ENCODE peak calls at places on chromosome 7, in four cellular contexts. Y is GM13976, P is LNCaP clone FGC, O is epithelial cell of proximal tubule. U is an unnamed sample.

GRCh38 chr7:38429057-38429456 is 155.6 kb upstream of the TARP start:
- DNase-seq in O (no peak), Y (no peak), P (no peak), U (no peak)

GRCh38 chr7:116687801-116688201 is 15.8 kb downstream of the MET start:
- DNase-seq in Y (no peak), O (peak), P (no peak), U (no peak)

GRCh38 chr7:255721-256361 is 34.1 kb upstream of the FOXL3 start:
- DNase-seq in Y (no peak), O (no peak), P (no peak), U (no peak)

GRCh38 chr7:6026011-6026819 is 5.0 kb upstream of the ANKRD61 start:
- DNase-seq in P (no peak), O (no peak), Y (peak), U (no peak)

GRCh38 chr7:77887567-77887966 is 89.0 kb downstream of the PHTF2 start:
- DNase-seq in Y (no peak), O (peak), P (no peak), U (peak)

GRCh38 chr7:92020636-92021035 is 80.0 kb downstream of the AKAP9 start:
- DNase-seq in O (peak), P (no peak), Y (no peak), U (no peak)

GRCh38 chr7:102044984-102045673 is 227.7 kb downstream of the CUX1 start:
- DNase-seq in Y (no peak), P (no peak), O (no peak), U (no peak)

GRCh38 chr7:142185069-142185468 is 72.8 kb downstream of the PRSS58 start:
- DNase-seq in P (no peak), O (no peak), Y (no peak), U (no peak)

GRCh38 chr7:47149971-47150370 is 431.9 kb downstream of the TNS3 start:
- DNase-seq in O (no peak), P (no peak), Y (no peak), U (no peak)

GRCh38 chr7:108385834-108386422 is 70.3 kb downstream of the NRCAM start:
- DNase-seq in P (no peak), Y (no peak), O (no peak), U (no peak)

GRCh38 chr7:134047675-134048074 is 79.5 kb upstream of the LRGUK start:
- DNase-seq in P (no peak), O (no peak), Y (no peak), U (no peak)

GRCh38 chr7:129308047-129308446 is 83.2 kb downstream of the AHCYL2 start:
- DNase-seq in O (no peak), Y (no peak), P (no peak), U (peak)

GRCh38 chr7:127809285-127809702 is 157.3 kb downstream of the SND1 start:
- DNase-seq in O (peak), P (no peak), Y (no peak), U (peak)

GRCh38 chr7:52143219-52143618 is 826.6 kb upstream of the COBL start:
- DNase-seq in Y (no peak), O (no peak), P (no peak), U (no peak)

GRCh38 chr7:71245038-71245437 is 113.1 kb downstream of the GALNT17 start:
- DNase-seq in O (no peak), Y (no peak), P (no peak), U (no peak)

GRCh38 chr7:78038465-78039080 is 240.0 kb downstream of the PHTF2 start:
- DNase-seq in P (no peak), O (no peak), Y (no peak), U (no peak)

GRCh38 chr7:100612730-100613446 is 548 bp downstream of the MOSPD3 start:
- DNase-seq in Y (no peak), P (no peak), O (no peak), U (no peak)

GRCh38 chr7:44172803-44173424 is 16.3 kb downstream of the GCK start:
- DNase-seq in P (no peak), O (peak), Y (no peak), U (peak)

GRCh38 chr7:93622036-93622714 is 47.7 kb upstream of the CALCR start:
- DNase-seq in Y (no peak), P (no peak), O (no peak), U (no peak)

GRCh38 chr7:135774284-135774683 is 25.7 kb upstream of the FAM180A start:
- DNase-seq in P (peak), O (peak), Y (no peak), U (peak)

GRCh38 chr7:618539-619355 is 99.1 kb upstream of the PDGFA start:
- DNase-seq in P (peak), O (no peak), Y (no peak), U (no peak)

GRCh38 chr7:72258074-72258473 is 154.1 kb downstream of the CALN1 start:
- DNase-seq in P (no peak), Y (no peak), O (no peak), U (no peak)

GRCh38 chr7:108461855-108462254 is 5.6 kb upstream of the NRCAM start:
- DNase-seq in P (no peak), Y (no peak), O (no peak), U (no peak)

GRCh38 chr7:106779877-106780276 is 85.2 kb upstream of the PIK3CG start:
- DNase-seq in O (no peak), Y (no peak), P (no peak), U (no peak)

GRCh38 chr7:149870701-149871483 is 2.9 kb upstream of the ATP6V0E2 start:
- DNase-seq in O (no peak), P (no peak), Y (no peak), U (no peak)

GRCh38 chr7:132049462-132050304 is 493.3 kb upstream of the PODXL start:
- DNase-seq in P (no peak), O (no peak), Y (no peak), U (no peak)

GRCh38 chr7:138875794-138876193 is 77.8 kb upstream of the ATP6V0A4 start:
- DNase-seq in P (no peak), O (peak), Y (no peak), U (peak)

GRCh38 chr7:111112439-111112838 is 21.5 kb downstream of the LRRN3 start:
- DNase-seq in Y (no peak), O (no peak), P (no peak), U (no peak)

GRCh38 chr7:142795339-142795863 is 24.6 kb downstream of the PRSS2 start:
- DNase-seq in P (no peak), Y (no peak), O (no peak), U (peak)

GRCh38 chr7:82325416-82325815 is 118.2 kb downstream of the CACNA2D1 start:
- DNase-seq in P (no peak), O (no peak), Y (no peak), U (no peak)

GRCh38 chr7:14551326-14551725 is 351.2 kb downstream of the DGKB start:
- DNase-seq in P (no peak), O (no peak), Y (no peak), U (no peak)

DNA sequence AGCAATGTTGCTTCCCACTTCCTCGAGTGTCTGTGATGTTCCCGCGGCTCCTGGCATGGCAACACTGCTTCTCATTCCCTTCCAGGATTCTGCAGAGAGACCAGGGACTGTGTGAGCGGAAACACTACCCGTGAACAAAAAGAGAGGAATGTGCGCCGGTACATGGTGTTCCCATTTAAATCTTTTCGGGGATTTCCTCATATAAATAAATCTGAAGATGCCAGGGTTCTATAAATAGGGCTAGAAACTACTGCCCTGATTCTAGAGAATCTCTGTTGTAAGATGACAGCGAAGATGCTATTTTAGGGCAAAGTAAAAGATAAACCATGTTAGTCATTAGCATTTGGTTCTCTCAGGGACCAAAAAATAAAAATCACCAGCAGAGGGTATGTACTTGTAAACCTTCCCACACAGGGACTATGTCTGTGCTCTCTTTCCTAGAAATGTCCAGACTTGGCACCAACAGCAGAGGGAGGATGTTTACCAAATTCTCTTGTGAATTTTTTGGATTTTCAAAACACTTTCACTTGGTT is 92.2 kb upstream of the DDC start:
- DNase-seq in Y (no peak), P (no peak), O (no peak), U (no peak)
- TF ChIP-seq CTCF in Y (no peak), P (no peak), O (no peak), U (no peak)

DNA sequence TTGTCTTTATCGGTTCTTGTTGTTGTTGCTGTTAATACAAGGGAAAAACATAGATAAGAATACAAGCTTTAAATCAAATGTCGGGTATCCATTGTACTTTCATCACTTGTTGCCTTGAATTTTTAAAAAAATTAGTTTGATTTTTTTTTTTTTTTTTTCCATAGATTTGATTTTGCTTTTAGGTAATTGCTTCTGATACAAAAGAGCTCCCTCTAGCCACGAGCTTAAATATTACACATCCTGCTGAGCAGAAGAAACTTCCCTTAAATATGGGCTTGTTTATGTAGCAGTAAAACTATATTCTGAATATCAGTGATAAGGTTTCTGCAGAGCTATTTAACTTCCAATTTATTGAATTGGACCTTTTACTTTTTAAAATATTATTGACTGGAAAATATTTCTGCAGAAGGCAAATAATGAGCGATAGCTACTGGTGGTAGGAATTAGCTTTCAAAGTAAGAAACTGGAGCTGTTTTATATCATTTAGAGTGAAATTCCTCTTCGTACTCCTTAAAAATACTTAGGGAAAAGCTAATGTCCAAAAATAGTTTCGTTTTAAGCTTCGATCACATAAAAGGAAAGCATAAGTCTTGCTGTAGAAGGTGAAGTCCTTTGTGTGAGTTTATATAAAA is 216.9 kb downstream of the POLR1F start:
- DNase-seq in Y (peak), P (peak), O (no peak), U (no peak)
- TF ChIP-seq CTCF in Y (peak), P (peak), O (peak), U (peak)

GRCh38 chr7:154186811-154187210 is 134.6 kb downstream of the DPP6 start:
- DNase-seq in O (no peak), P (no peak), Y (no peak), U (no peak)

GRCh38 chr7:154183946-154184345 is 131.7 kb downstream of the DPP6 start:
- DNase-seq in Y (no peak), P (no peak), O (no peak), U (no peak)

GRCh38 chr7:154182361-154182760 is 130.2 kb downstream of the DPP6 start:
- DNase-seq in Y (no peak), O (no peak), P (no peak), U (no peak)

GRCh38 chr7:154178890-154179289 is 126.7 kb downstream of the DPP6 start:
- DNase-seq in P (no peak), O (no peak), Y (no peak), U (peak)

DNA sequence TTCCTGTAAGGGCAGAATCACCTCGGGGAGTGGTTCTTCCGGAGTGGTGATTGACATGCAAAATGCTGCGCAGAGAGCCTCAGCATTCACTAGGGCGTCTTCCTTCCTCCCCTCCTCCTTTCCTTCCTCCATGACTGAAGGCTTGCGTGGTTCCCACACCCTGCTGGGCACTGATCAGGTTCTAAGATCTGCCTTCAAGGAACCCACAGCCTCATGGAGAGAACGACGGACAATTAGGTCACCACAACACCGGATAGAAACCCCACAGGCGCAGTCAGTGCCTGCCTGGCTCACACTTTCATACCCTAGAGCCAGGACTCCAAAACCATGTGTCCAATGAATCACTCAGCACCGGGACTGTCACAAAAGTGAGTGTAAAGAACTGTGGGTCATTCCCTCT is 131.3 kb downstream of the DPP6 start:
- DNase-seq in O (no peak), P (no peak), Y (no peak), U (no peak)
- TF ChIP-seq CTCF in O (no peak), P (no peak), Y (no peak), U (no peak)

GRCh38 chr7:151439855-151440798 is at the start of gene CRYGN:
- DNase-seq in O (no peak), P (no peak), Y (peak), U (no peak)
- TF ChIP-seq CTCF in O (no peak), P (no peak), Y (no peak), U (no peak)

DNA sequence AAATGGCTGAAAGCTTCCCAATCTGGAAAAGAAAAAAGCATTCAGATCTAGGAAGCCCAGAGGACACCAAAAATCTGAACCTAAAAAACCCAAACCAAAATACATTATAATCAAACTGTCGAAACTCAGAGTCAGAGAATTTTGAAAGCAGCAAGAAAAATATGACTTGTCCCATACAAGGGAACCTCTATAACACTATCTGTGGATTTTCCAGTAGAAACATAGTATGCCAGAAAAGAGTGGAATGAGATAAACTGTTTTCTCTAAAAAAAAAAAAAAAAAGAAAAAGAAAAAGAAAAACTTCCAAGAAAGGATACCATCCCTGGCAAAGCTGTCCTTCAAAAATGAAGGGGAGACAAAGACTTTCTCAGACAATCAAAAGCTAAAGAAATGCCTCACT is 179.0 kb downstream of the POM121L12 start:
- DNase-seq in P (no peak), Y (no peak), O (no peak), U (no peak)
- TF ChIP-seq CTCF in P (no peak), Y (no peak), O (no peak), U (no peak)

GRCh38 chr7:121163699-121164098 is 165.1 kb upstream of the WNT16 start:
- DNase-seq in Y (no peak), O (no peak), P (no peak), U (no peak)
- TF ChIP-seq CTCF in Y (no peak), O (peak), P (peak), U (peak)

GRCh38 chr7:24824400-24824799 is 67.1 kb upstream of the GSDME start:
- DNase-seq in P (no peak), Y (no peak), O (no peak), U (no peak)

GRCh38 chr7:24819916-24820689 is 62.8 kb upstream of the GSDME start:
- DNase-seq in O (peak), Y (peak), P (peak), U (peak)

GRCh38 chr7:24820730-24821044 is 63.4 kb upstream of the GSDME start:
- DNase-seq in O (peak), Y (no peak), P (no peak), U (no peak)

GRCh38 chr7:24824896-24825295 is 67.6 kb upstream of the GSDME start:
- DNase-seq in P (no peak), Y (no peak), O (no peak), U (no peak)

DNA sequence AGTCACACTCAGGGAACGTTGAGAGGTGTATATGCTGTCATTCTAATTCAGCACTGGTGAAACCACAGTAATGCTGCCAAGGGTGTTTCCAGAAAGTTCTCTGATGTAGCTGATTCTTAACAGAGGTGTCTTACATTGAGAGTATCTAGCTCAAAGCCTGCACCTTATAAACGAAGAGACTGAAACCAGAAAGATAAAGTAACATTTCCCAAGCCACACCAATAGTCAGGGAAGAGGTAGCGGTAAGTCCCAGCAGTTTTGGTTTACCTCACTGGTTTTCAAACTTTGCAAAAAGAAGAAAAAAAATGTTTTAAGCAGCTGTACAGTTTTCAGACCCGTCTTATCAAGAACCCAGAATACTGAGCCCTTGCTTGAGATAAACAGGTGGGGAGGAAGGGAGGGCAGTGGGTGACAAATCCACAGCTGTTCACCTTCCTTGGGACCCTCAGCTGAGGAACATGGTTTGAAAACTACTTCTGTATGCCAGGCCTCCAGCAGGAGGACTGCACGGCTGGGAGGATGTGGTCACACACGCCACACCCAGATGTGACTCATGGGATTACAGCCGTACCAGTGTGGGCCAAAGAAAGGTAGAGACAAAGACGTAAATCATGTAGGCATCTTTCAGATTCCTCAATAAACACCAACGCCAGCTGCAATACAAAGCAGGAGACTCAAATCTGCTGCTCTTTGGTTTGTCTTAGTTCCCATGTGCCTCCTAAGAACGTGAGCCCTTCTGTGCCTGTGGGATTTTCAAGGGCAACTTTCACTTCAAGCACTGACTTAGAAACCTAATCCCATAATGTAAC is 64.0 kb upstream of the GSDME start:
- DNase-seq in Y (peak), P (no peak), O (peak), U (peak)
- TF ChIP-seq CTCF in Y (peak), P (no peak), O (peak), U (peak)